ENCODE peak calls at places on chromosomes 11 and 22, in eight cellular contexts. Y, D, Q, T, I, G, O and A are unnamed samples. For H3K27me3, the result is how much of the 10 kb centered on the place peaks cover.

GRCh38 chr11:93160156-93160555 is 37.6 kb downstream of the SLC36A4 start:
- DNase-seq in D (no peak), O (no peak), Y (no peak), I (no peak), Q (no peak), T (no peak), G (no peak), A (no peak)

GRCh38 chr11:18769802-18770456 is 21.7 kb downstream of the PTPN5 start:
- DNase-seq in T (no peak), Q (no peak), Y (no peak), D (no peak), G (no peak), I (no peak), O (no peak), A (no peak)

GRCh38 chr11:100789500-100789899 is 102.4 kb downstream of the ARHGAP42 start:
- DNase-seq in O (no peak), T (peak), I (no peak), G (no peak), Y (peak), Q (no peak), D (no peak), A (no peak)

GRCh38 chr11:111329306-111330204 is 31.2 kb downstream of the POU2AF3 start:
- DNase-seq in D (no peak), G (no peak), Q (no peak), I (no peak), T (no peak), O (no peak), Y (no peak), A (peak)

GRCh38 chr22:48943567-48944432 is 883.9 kb downstream of the BRD1 start:
- DNase-seq in I (no peak), O (no peak), Q (no peak), D (peak), G (no peak), T (no peak), Y (no peak), A (no peak)

GRCh38 chr11:93199616-93200015 is 1.8 kb upstream of the SLC36A4 start:
- DNase-seq in D (no peak), I (no peak), T (no peak), Y (no peak), Q (no peak), O (no peak), G (no peak), A (no peak)

GRCh38 chr11:45655347-45655756 is 10.1 kb downstream of the CHST1 start:
- DNase-seq in D (peak), Y (peak), O (peak), Q (peak), I (peak), T (peak), G (peak), A (peak)

GRCh38 chr11:24642648-24643047 is 145.8 kb downstream of the LUZP2 start:
- DNase-seq in Q (no peak), G (no peak), O (no peak), T (no peak), D (no peak), Y (no peak), I (no peak), A (no peak)

DNA sequence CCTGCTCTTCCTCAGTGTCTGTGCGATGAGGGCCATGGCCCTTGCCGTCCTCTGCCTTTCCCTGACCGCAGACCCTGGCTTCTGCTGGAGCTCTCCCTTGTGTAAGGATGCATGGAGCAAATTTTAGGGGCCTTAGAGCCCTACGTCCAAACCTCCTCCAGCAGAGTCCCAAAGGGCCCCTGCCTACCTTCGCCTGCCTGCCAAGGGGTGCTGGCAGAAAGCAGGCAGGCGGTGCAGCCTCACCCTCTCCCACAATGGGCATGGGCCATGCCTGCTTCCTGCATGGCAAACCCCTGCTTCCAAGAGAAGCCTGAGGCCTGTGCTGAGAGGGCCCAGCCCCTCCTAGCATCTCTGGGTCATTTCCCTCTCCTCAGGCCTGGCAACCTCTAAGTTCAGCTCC is 71.3 kb upstream of the FGF3 start:
- DNase-seq in O (no peak), Q (no peak), D (no peak), G (no peak), T (no peak), I (no peak), Y (no peak), A (no peak)
- H3K27me3 ChIP-seq in O (under half), Q (under half), D (under half), G (under half), T (under half), I (under half), Y (under half), A (under half)

GRCh38 chr11:64546176-64546575 is 44.8 kb upstream of the SLC22A12 start:
- DNase-seq in G (no peak), T (no peak), O (no peak), Q (no peak), D (no peak), Y (no peak), I (no peak), A (no peak)

GRCh38 chr11:64543818-64544217 is 47.2 kb upstream of the SLC22A12 start:
- DNase-seq in T (no peak), I (no peak), O (no peak), G (no peak), D (no peak), Y (no peak), Q (no peak), A (no peak)

GRCh38 chr11:64546600-64546999 is 44.4 kb upstream of the SLC22A12 start:
- DNase-seq in Y (no peak), Q (no peak), I (no peak), G (no peak), D (no peak), T (no peak), O (no peak), A (no peak)

GRCh38 chr11:64545605-64546004 is 45.4 kb upstream of the SLC22A12 start:
- DNase-seq in Q (no peak), G (peak), D (no peak), O (peak), Y (peak), I (no peak), T (peak), A (no peak)

DNA sequence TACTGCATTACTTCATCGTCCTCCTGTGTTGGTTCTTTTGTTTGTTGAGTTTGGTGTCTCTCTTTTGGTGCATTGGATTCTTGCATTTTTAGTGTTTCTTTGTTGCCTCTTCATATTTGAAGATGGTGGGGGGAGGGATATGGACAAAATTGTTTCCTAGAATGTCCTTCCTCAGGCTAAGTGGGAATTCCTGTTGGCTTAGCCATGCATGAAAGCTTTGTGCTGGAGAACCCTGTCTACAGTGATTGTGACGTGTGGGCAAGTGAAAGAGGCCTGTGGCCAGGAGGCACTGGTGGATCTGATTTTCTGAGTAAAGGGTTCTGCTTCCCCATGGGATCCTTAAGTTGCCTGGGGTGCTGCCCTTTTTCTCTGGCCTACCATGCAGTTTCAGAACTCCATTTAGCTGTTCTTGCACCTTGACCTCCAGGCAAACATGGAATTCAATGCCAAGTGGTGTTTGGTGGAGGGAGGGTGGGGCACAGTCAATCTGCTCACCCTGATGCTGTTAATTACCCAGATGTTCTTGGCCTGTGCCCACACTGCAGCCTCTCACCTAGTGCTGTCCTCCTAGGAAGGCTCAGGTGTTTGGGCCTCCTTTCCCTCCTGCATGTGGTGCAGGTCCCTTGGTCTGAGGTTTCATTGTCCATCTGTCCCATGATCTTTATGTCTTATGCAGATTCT is 46.3 kb upstream of the SLC22A12 start:
- DNase-seq in T (no peak), I (no peak), Q (no peak), D (no peak), O (no peak), Y (no peak), G (no peak), A (no peak)
- H3K27me3 ChIP-seq in T (under half), I (under half), Q (under half), D (under half), O (under half), Y (under half), G (under half), A (under half)

GRCh38 chr11:2656859-2657258 is 42.9 kb downstream of the KCNQ1OT1 start:
- DNase-seq in Q (no peak), I (no peak), G (no peak), D (no peak), O (no peak), Y (no peak), T (no peak), A (no peak)

GRCh38 chr11:2655834-2656622 is 43.8 kb downstream of the KCNQ1OT1 start:
- DNase-seq in Q (no peak), Y (peak), D (peak), I (no peak), O (no peak), G (no peak), T (peak), A (no peak)

GRCh38 chr11:2652857-2653643 is 46.7 kb downstream of the KCNQ1OT1 start:
- DNase-seq in O (no peak), Y (no peak), I (no peak), G (no peak), D (no peak), T (no peak), Q (no peak), A (no peak)

GRCh38 chr11:2653930-2654739 is 45.7 kb downstream of the KCNQ1OT1 start:
- DNase-seq in D (no peak), Y (no peak), G (no peak), O (no peak), I (no peak), T (no peak), Q (no peak), A (no peak)

DNA sequence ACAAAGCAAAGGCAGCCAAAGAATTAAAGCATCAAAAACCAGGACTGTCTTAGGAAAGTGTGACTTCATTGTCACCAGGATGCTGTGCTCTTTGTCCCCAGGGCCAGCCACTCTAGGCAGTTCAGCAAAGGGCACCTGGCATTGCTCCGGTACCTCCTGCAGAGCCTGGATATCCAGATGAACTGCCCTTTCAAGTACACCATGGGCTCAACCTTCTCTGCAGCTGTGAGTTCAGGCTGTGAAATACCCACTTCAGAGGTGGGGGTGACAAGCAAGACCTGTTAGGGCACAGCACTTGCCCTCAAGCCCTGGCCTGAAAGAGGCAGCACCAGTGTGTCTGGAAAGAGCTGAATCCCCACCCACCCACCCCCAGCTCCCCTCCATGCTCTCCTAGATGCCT is 44.5 kb downstream of the KCNQ1OT1 start:
- DNase-seq in I (no peak), T (no peak), G (no peak), O (no peak), Y (no peak), D (no peak), Q (no peak), A (no peak)
- H3K27me3 ChIP-seq in I (under half), T (under half), G (under half), O (under half), Y (under half), D (under half), Q (under half), A (under half)

DNA sequence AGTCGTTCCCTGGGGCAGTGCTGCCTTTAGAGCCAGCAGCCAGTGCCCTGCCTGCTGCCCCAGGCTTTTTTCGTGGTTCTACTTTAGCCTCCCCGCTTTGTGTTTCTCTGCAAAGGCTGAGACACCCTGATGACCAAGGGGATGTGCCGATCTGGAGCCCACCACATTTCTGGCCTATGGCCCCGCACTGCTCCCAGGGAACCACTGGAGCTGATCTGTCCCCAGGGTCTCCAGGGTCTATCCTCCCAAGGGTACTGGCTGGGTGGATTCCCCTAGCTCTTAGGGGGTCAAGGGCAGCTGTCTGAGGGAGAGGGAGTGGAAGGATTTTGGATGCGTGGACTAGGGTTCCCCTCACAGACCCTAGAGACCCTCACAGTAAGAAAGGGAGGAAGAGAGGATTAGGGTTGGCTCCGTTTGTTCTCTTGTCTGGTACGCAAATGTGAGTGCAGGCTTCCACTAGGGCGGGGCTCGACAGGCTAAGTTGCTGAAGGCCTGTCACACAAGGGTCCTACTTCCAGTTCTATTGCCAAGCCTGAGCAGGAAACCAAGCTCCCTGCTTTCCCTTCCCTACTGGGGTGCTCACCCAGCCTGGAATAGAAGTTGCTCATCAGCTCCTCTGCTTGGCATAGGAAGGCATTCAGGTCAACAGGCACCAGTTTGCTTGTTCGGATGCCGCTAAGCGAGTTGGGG is 19.3 kb downstream of the TREH start:
- DNase-seq in Y (no peak), G (no peak), O (no peak), Q (no peak), T (no peak), I (no peak), D (no peak), A (no peak)
- H3K27me3 ChIP-seq in Y (under half), G (under half), O (under half), Q (under half), T (under half), I (under half), D (under half), A (under half)